ENCODE peak calls at places on chromosomes 1 and 21, in six cellular contexts. U is ELR; Y is aorta; P is posterior cingulate gyrus; E is activated T-helper 1 cell treated with anti-CD3 and anti-CD28 coated beads, Interleukin-2, amount 50 U/mL, for 16 hours; D is activated CD8-positive, alpha-beta memory T cell treated with anti-CD3 and anti-CD28 coated beads, Interleukin-2, amount 50 U/mL, for 48 hours. W is an unnamed sample.
A peak's percentile ranks its signal among the peaks of the same experiment; 100 is the strongest.

GRCh38 chr1:233295775-233296322 is 324 bp upstream of the PCNX2 start:
- DNase-seq in D (no peak), P (peak; percentile 81), E (no peak), Y (peak; percentile 74), U (no peak), W (no peak)

GRCh38 chr1:67735806-67736627 is 51.0 kb downstream of the GADD45A start:
- DNase-seq in P (peak; percentile 80), D (peak; percentile 59), Y (peak; percentile 79), U (peak; percentile 91), E (peak; percentile 8), W (no peak)

GRCh38 chr1:1109743-1110142 is 6.1 kb downstream of the C1orf159 start:
- DNase-seq in P (no peak), D (no peak), U (no peak), Y (no peak), E (no peak), W (no peak)

GRCh38 chr1:223269006-223269405 is 95.0 kb downstream of the SUSD4 start:
- DNase-seq in D (no peak), U (no peak), P (no peak), E (no peak), Y (no peak), W (no peak)

GRCh38 chr1:68104155-68104554 is 53.7 kb upstream of the DIRAS3 start:
- DNase-seq in U (peak; percentile 40), Y (no peak), P (no peak), D (no peak), E (no peak), W (no peak)

GRCh38 chr1:152162826-152163463 is 3.9 kb upstream of the RPTN start:
- DNase-seq in Y (no peak), U (peak; percentile 93), P (no peak), D (no peak), E (no peak), W (no peak)

GRCh38 chr21:36751383-36751782 is 52.5 kb downstream of the SIM2 start:
- DNase-seq in P (no peak), Y (no peak), E (no peak), U (no peak), D (no peak), W (no peak)

GRCh38 chr1:215710340-215710971 is 143.4 kb downstream of the KCTD3 start:
- DNase-seq in U (peak; percentile 87), E (no peak), P (no peak), D (no peak), Y (no peak), W (no peak)

GRCh38 chr1:26820784-26821269 is 5.7 kb upstream of the ZDHHC18 start:
- DNase-seq in D (no peak), P (no peak), E (no peak), Y (no peak), U (no peak), W (no peak)

GRCh38 chr21:44820851-44821250 is 3.0 kb upstream of the SUMO3 start:
- DNase-seq in E (no peak), U (peak; percentile 75), D (no peak), P (no peak), Y (no peak), W (no peak)

GRCh38 chr1:32239335-32239734 is 7.7 kb upstream of the FAM167B start:
- DNase-seq in Y (no peak), E (no peak), P (no peak), U (no peak), D (no peak), W (no peak)

GRCh38 chr1:75616436-75617433 is 5.8 kb upstream of the SLC44A5 start:
- DNase-seq in U (peak; percentile 27), Y (no peak), D (no peak), E (no peak), P (no peak), W (no peak)

GRCh38 chr1:175933801-175934200 is 190.4 kb upstream of the TNR start:
- DNase-seq in D (no peak), U (no peak), P (no peak), Y (no peak), E (no peak), W (no peak)

GRCh38 chr1:29675481-29676263 is 439.4 kb downstream of the PTPRU start:
- DNase-seq in P (no peak), E (no peak), U (no peak), D (peak; percentile 30), Y (no peak), W (no peak)

GRCh38 chr1:67590329-67590728 is 94.7 kb upstream of the GADD45A start:
- DNase-seq in Y (peak; percentile 68), U (no peak), E (no peak), D (no peak), P (no peak), W (peak; percentile 77)

GRCh38 chr1:36349241-36349671 is 25.8 kb upstream of the EVA1B start:
- DNase-seq in P (no peak), Y (no peak), E (no peak), U (peak; percentile 84), D (no peak), W (no peak)

GRCh38 chr1:12177999-12178441 is 11.2 kb downstream of the TNFRSF1B start:
- DNase-seq in Y (peak; percentile 88), U (peak; percentile 90), D (peak; percentile 98), E (peak; percentile 89), P (peak; percentile 37), W (no peak)

GRCh38 chr1:84339503-84339902 is 38.0 kb downstream of the SAMD13 start:
- DNase-seq in U (no peak), E (no peak), Y (no peak), D (no peak), P (no peak), W (no peak)